ENCODE peak calls at places on chromosomes 7 and 10, in ten cellular contexts. S is B cell, V is lower leg skin, I is choroid plexus epithelial cell, Q is fibroblast of lung, R is prostate gland, Z is heart right ventricle, J is GM13977, A is WTC11, N is transverse colon. L is an unnamed sample.

GRCh38 chr10:22666287-22667092 is 47.9 kb downstream of the PIP4K2A start:
- DNase-seq in S (no peak), V (no peak), I (peak; percentile 81), Q (peak; percentile 57), R (no peak), Z (no peak), J (no peak), A (no peak), N (peak; percentile 36), L (no peak)

GRCh38 chr10:70903262-70903921 is 15.0 kb upstream of the PCBD1 start:
- DNase-seq in S (no peak), V (no peak), I (peak; percentile 64), Q (peak; percentile 50), R (peak; percentile 46), Z (peak; percentile 77), J (peak; percentile 70), A (peak; percentile 83), N (peak; percentile 56), L (no peak)

GRCh38 chr7:158073845-158074840 is 513.5 kb downstream of the PTPRN2 start:
- DNase-seq in S (no peak), V (no peak), I (no peak), Q (no peak), R (no peak), Z (no peak), J (no peak), A (no peak), N (no peak), L (no peak)

GRCh38 chr7:78970440-78970916 is 483.0 kb downstream of the MAGI2 start:
- DNase-seq in S (no peak), V (no peak), I (no peak), Q (no peak), R (no peak), Z (no peak), J (no peak), A (no peak), N (no peak), L (peak; percentile 12)

GRCh38 chr7:81745706-81746105 is 24.1 kb downstream of the HGF start:
- DNase-seq in S (no peak), V (no peak), I (no peak), Q (no peak), R (no peak), Z (no peak), J (no peak), A (no peak), N (no peak), L (no peak)

GRCh38 chr10:18368681-18369080 is 228.5 kb downstream of the CACNB2 start:
- DNase-seq in S (no peak), V (no peak), I (peak; percentile 65), Q (peak; percentile 76), R (no peak), Z (no peak), J (no peak), A (no peak), N (no peak), L (no peak)

GRCh38 chr10:47181057-47181849 is 118.7 kb upstream of the GDF10 start:
- DNase-seq in S (no peak), V (peak; percentile 73), I (no peak), Q (no peak), R (no peak), Z (no peak), J (no peak), A (no peak), N (no peak), L (no peak)

GRCh38 chr10:44994752-44995530 is 5.8 kb upstream of the ZNF22 start:
- DNase-seq in S (no peak), V (peak; percentile 80), I (no peak), Q (no peak), R (no peak), Z (no peak), J (no peak), A (no peak), N (no peak), L (no peak)

GRCh38 chr10:91034042-91034441 is 113.2 kb upstream of the ANKRD1 start:
- DNase-seq in S (no peak), V (no peak), I (no peak), Q (no peak), R (no peak), Z (no peak), J (no peak), A (no peak), N (no peak), L (no peak)

GRCh38 chr7:36115448-36116321 is 37.4 kb upstream of the EEPD1 start:
- DNase-seq in S (no peak), V (peak; percentile 97), I (peak; percentile 97), Q (peak; percentile 92), R (no peak), Z (peak; percentile 36), J (peak; percentile 73), A (no peak), N (peak; percentile 78), L (peak; percentile 77)

GRCh38 chr10:7797582-7797981 is 9.6 kb downstream of the ATP5F1C start:
- DNase-seq in S (no peak), V (no peak), I (peak; percentile 96), Q (peak; percentile 89), R (no peak), Z (peak; percentile 55), J (no peak), A (no peak), N (no peak), L (peak; percentile 82)

GRCh38 chr10:32205666-32206065 is 141.3 kb downstream of the EPC1 start:
- DNase-seq in S (no peak), V (no peak), I (no peak), Q (no peak), R (no peak), Z (no peak), J (no peak), A (no peak), N (no peak), L (no peak)

GRCh38 chr10:32211046-32211363 is 136.0 kb downstream of the EPC1 start:
- DNase-seq in S (no peak), V (no peak), I (no peak), Q (no peak), R (no peak), Z (no peak), J (no peak), A (no peak), N (no peak), L (no peak)

GRCh38 chr10:32204606-32205005 is 142.4 kb downstream of the EPC1 start:
- DNase-seq in S (no peak), V (no peak), I (no peak), Q (no peak), R (no peak), Z (no peak), J (no peak), A (no peak), N (no peak), L (no peak)

GRCh38 chr10:32207544-32207943 is 139.4 kb downstream of the EPC1 start:
- DNase-seq in S (no peak), V (no peak), I (peak; percentile 66), Q (peak; percentile 43), R (peak; percentile 47), Z (peak; percentile 24), J (peak; percentile 60), A (peak; percentile 57), N (peak; percentile 73), L (no peak)

DNA sequence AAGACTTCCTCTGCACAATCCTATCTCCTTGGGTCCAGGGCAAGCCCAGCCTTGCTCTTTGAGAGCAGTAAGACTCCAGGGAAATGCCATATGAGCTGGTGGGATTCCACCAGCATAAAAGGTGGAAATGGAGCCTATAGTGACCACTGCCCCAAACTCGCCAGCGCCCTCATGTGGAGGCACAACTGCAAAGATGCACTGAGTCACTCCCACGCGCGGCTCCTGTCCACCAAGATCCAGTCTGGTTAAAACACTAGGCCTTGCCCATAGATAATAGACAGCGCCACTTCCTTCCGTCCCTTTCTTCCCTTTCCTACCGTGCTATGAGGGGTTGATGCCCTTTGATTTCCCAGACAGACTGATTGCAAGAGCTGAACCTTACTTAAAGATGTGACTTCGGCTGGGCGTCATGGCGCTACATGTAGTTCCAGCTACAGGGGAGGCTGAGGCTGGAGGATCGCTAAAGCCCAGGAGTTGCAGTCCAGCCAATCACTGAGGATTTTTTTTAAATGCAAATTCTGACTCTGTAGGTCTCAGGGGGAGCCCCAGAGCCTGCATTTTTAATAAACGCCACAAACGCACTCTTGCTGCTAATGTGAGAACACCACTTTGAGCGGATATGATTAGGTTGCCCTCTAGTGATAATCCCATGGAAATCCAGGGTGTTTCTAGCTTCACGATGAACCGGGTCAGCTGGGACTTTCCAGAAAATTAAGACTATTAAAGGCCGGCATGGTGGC is 136.5 kb downstream of the EPC1 start:
- DNase-seq in S (no peak), V (no peak), I (peak; percentile 80), Q (peak; percentile 72), R (no peak), Z (peak; percentile 6), J (no peak), A (peak; percentile 67), N (peak; percentile 24), L (no peak)
- TF ChIP-seq CTCF in S (no peak), V (no peak), I (peak; percentile 68), Q (peak; percentile 62), R (peak; percentile 16), Z (no peak), J (peak; percentile 28), A (peak; percentile 27), N (peak; percentile 42), L (peak; percentile 62)

GRCh38 chr7:115850774-115851173 is 179.8 kb downstream of the TFEC start:
- DNase-seq in S (no peak), V (no peak), I (no peak), Q (no peak), R (no peak), Z (no peak), J (no peak), A (no peak), N (no peak), L (no peak)

DNA sequence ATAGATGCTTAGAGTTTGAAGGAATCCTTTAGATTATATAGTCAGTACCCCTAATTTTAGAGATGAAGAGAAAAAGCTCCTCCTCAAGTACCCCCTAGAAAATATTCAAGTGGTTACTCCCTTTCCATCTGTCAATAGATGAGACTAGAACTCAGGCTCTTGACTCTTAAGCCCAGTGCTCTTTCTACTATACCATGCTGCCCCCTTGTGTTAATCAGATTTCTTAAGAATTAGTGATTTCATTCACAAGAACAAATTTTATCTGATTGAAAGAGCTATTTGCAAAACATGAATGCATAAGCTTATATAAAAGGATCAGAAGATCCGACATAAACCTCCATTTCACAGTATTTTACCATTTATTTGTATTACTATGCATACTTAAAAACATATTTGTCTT is 179.3 kb downstream of the TFEC start:
- DNase-seq in S (no peak), V (no peak), I (peak; percentile 82), Q (peak; percentile 83), R (no peak), Z (no peak), J (no peak), A (no peak), N (no peak), L (peak; percentile 19)
- TF ChIP-seq CTCF in S (peak; percentile 31), V (no peak), I (peak; percentile 56), Q (peak; percentile 43), R (peak; percentile 19), Z (no peak), J (peak; percentile 45), A (peak; percentile 23), N (peak; percentile 22), L (peak; percentile 45)

GRCh38 chr10:77661100-77661499 is 23.5 kb upstream of the KCNMA1 start:
- DNase-seq in S (no peak), V (no peak), I (no peak), Q (no peak), R (no peak), Z (no peak), J (no peak), A (no peak), N (no peak), L (no peak)
- TF ChIP-seq CTCF in S (no peak), V (no peak), I (peak; percentile 30), Q (no peak), R (no peak), Z (no peak), J (no peak), A (no peak), N (no peak), L (no peak)

GRCh38 chr7:51067757-51068156 is 248.9 kb downstream of the COBL start:
- DNase-seq in S (no peak), V (peak; percentile 78), I (peak; percentile 88), Q (peak; percentile 80), R (peak; percentile 53), Z (peak; percentile 76), J (peak; percentile 53), A (peak; percentile 83), N (peak; percentile 67), L (peak; percentile 14)
- TF ChIP-seq CTCF in S (peak; percentile 57), V (no peak), I (peak; percentile 82), Q (peak; percentile 81), R (peak; percentile 68), Z (peak; percentile 68), J (peak; percentile 56), A (no peak), N (peak; percentile 68), L (peak; percentile 79)